ENCODE peak calls at places on chromosomes 3 and 15, in nine cellular contexts. One of them, this sample, is unnamed.

GRCh38 chr3:128815318-128816064 is 63.9 kb upstream of the ACAD9 start:
- DNase-seq in AG04450: no peak
- DNase-seq in heart right ventricle: no peak
- DNase-seq in colonic mucosa: no peak
- DNase-seq in stimulated activated CD8-positive, alpha-beta memory T cell treated with anti-CD3 and anti-CD28 coated beads, Interleukin-15, amount 100 ng/mL, for 24 hours: no peak
- DNase-seq in stimulated activated CD4-positive, alpha-beta T cell treated with anti-CD3 and anti-CD28 coated beads, Interleukin-1b, Interleukin-23, amount 100 ng/mL, for 48 hours: no peak
- DNase-seq in cardiac muscle cell: no peak
- DNase-seq in ACHN: no peak
- DNase-seq in HT1080: no peak
- DNase-seq in this sample: no peak

GRCh38 chr3:131619821-131620220 is 117.0 kb upstream of the MRPL3 start:
- DNase-seq in ACHN: no peak
- DNase-seq in stimulated activated CD4-positive, alpha-beta T cell treated with anti-CD3 and anti-CD28 coated beads, Interleukin-1b, Interleukin-23, amount 100 ng/mL, for 48 hours: no peak
- DNase-seq in AG04450: no peak
- DNase-seq in colonic mucosa: no peak
- DNase-seq in cardiac muscle cell: no peak
- DNase-seq in heart right ventricle: no peak
- DNase-seq in stimulated activated CD8-positive, alpha-beta memory T cell treated with anti-CD3 and anti-CD28 coated beads, Interleukin-15, amount 100 ng/mL, for 24 hours: no peak
- DNase-seq in HT1080: no peak
- DNase-seq in this sample: no peak

GRCh38 chr3:11154036-11154952 is at the start of gene HRH1:
- DNase-seq in stimulated activated CD8-positive, alpha-beta memory T cell treated with anti-CD3 and anti-CD28 coated beads, Interleukin-15, amount 100 ng/mL, for 24 hours: no peak
- DNase-seq in heart right ventricle: peak
- DNase-seq in ACHN: peak
- DNase-seq in HT1080: no peak
- DNase-seq in colonic mucosa: peak
- DNase-seq in stimulated activated CD4-positive, alpha-beta T cell treated with anti-CD3 and anti-CD28 coated beads, Interleukin-1b, Interleukin-23, amount 100 ng/mL, for 48 hours: no peak
- DNase-seq in AG04450: no peak
- DNase-seq in cardiac muscle cell: peak
- DNase-seq in this sample: peak

GRCh38 chr3:136885357-136886213 is 23.6 kb downstream of the NCK1 start:
- DNase-seq in stimulated activated CD8-positive, alpha-beta memory T cell treated with anti-CD3 and anti-CD28 coated beads, Interleukin-15, amount 100 ng/mL, for 24 hours: no peak
- DNase-seq in heart right ventricle: no peak
- DNase-seq in ACHN: no peak
- DNase-seq in stimulated activated CD4-positive, alpha-beta T cell treated with anti-CD3 and anti-CD28 coated beads, Interleukin-1b, Interleukin-23, amount 100 ng/mL, for 48 hours: no peak
- DNase-seq in colonic mucosa: no peak
- DNase-seq in HT1080: no peak
- DNase-seq in cardiac muscle cell: no peak
- DNase-seq in AG04450: no peak
- DNase-seq in this sample: no peak

GRCh38 chr3:123054422-123054821 is 12.4 kb upstream of the PDIA5 start:
- DNase-seq in cardiac muscle cell: no peak
- DNase-seq in heart right ventricle: no peak
- DNase-seq in HT1080: no peak
- DNase-seq in AG04450: no peak
- DNase-seq in stimulated activated CD4-positive, alpha-beta T cell treated with anti-CD3 and anti-CD28 coated beads, Interleukin-1b, Interleukin-23, amount 100 ng/mL, for 48 hours: no peak
- DNase-seq in ACHN: no peak
- DNase-seq in stimulated activated CD8-positive, alpha-beta memory T cell treated with anti-CD3 and anti-CD28 coated beads, Interleukin-15, amount 100 ng/mL, for 24 hours: no peak
- DNase-seq in colonic mucosa: no peak
- DNase-seq in this sample: no peak

GRCh38 chr3:59731909-59732308 is 682.1 kb upstream of the CFAP20DC start:
- DNase-seq in heart right ventricle: no peak
- DNase-seq in ACHN: no peak
- DNase-seq in colonic mucosa: no peak
- DNase-seq in stimulated activated CD4-positive, alpha-beta T cell treated with anti-CD3 and anti-CD28 coated beads, Interleukin-1b, Interleukin-23, amount 100 ng/mL, for 48 hours: no peak
- DNase-seq in stimulated activated CD8-positive, alpha-beta memory T cell treated with anti-CD3 and anti-CD28 coated beads, Interleukin-15, amount 100 ng/mL, for 24 hours: no peak
- DNase-seq in HT1080: no peak
- DNase-seq in AG04450: no peak
- DNase-seq in cardiac muscle cell: no peak
- DNase-seq in this sample: no peak

GRCh38 chr15:50562735-50563640 is 16.5 kb upstream of the USP50 start:
- DNase-seq in cardiac muscle cell: peak
- DNase-seq in colonic mucosa: no peak
- DNase-seq in AG04450: no peak
- DNase-seq in ACHN: no peak
- DNase-seq in HT1080: no peak
- DNase-seq in heart right ventricle: no peak
- DNase-seq in stimulated activated CD8-positive, alpha-beta memory T cell treated with anti-CD3 and anti-CD28 coated beads, Interleukin-15, amount 100 ng/mL, for 24 hours: no peak
- DNase-seq in stimulated activated CD4-positive, alpha-beta T cell treated with anti-CD3 and anti-CD28 coated beads, Interleukin-1b, Interleukin-23, amount 100 ng/mL, for 48 hours: peak
- DNase-seq in this sample: no peak

GRCh38 chr3:51873876-51874275 is 1.5 kb downstream of the IQCF5 start:
- DNase-seq in stimulated activated CD8-positive, alpha-beta memory T cell treated with anti-CD3 and anti-CD28 coated beads, Interleukin-15, amount 100 ng/mL, for 24 hours: no peak
- DNase-seq in cardiac muscle cell: no peak
- DNase-seq in heart right ventricle: no peak
- DNase-seq in colonic mucosa: no peak
- DNase-seq in AG04450: no peak
- DNase-seq in stimulated activated CD4-positive, alpha-beta T cell treated with anti-CD3 and anti-CD28 coated beads, Interleukin-1b, Interleukin-23, amount 100 ng/mL, for 48 hours: no peak
- DNase-seq in HT1080: no peak
- DNase-seq in ACHN: no peak
- DNase-seq in this sample: no peak

GRCh38 chr15:84608707-84609284 is 8.0 kb downstream of the ZSCAN2 start:
- DNase-seq in stimulated activated CD4-positive, alpha-beta T cell treated with anti-CD3 and anti-CD28 coated beads, Interleukin-1b, Interleukin-23, amount 100 ng/mL, for 48 hours: no peak
- DNase-seq in cardiac muscle cell: no peak
- DNase-seq in stimulated activated CD8-positive, alpha-beta memory T cell treated with anti-CD3 and anti-CD28 coated beads, Interleukin-15, amount 100 ng/mL, for 24 hours: no peak
- DNase-seq in ACHN: no peak
- DNase-seq in AG04450: no peak
- DNase-seq in HT1080: no peak
- DNase-seq in heart right ventricle: no peak
- DNase-seq in colonic mucosa: no peak
- DNase-seq in this sample: no peak

GRCh38 chr3:1693145-1693544 is 405.5 kb upstream of the CNTN4 start:
- DNase-seq in AG04450: no peak
- DNase-seq in stimulated activated CD4-positive, alpha-beta T cell treated with anti-CD3 and anti-CD28 coated beads, Interleukin-1b, Interleukin-23, amount 100 ng/mL, for 48 hours: no peak
- DNase-seq in cardiac muscle cell: no peak
- DNase-seq in ACHN: peak
- DNase-seq in stimulated activated CD8-positive, alpha-beta memory T cell treated with anti-CD3 and anti-CD28 coated beads, Interleukin-15, amount 100 ng/mL, for 24 hours: no peak
- DNase-seq in heart right ventricle: no peak
- DNase-seq in colonic mucosa: no peak
- DNase-seq in HT1080: no peak
- DNase-seq in this sample: no peak

GRCh38 chr3:46924921-46925584 is 47.5 kb downstream of the PTH1R start:
- DNase-seq in ACHN: no peak
- DNase-seq in stimulated activated CD4-positive, alpha-beta T cell treated with anti-CD3 and anti-CD28 coated beads, Interleukin-1b, Interleukin-23, amount 100 ng/mL, for 48 hours: no peak
- DNase-seq in colonic mucosa: no peak
- DNase-seq in cardiac muscle cell: no peak
- DNase-seq in HT1080: no peak
- DNase-seq in AG04450: no peak
- DNase-seq in heart right ventricle: no peak
- DNase-seq in stimulated activated CD8-positive, alpha-beta memory T cell treated with anti-CD3 and anti-CD28 coated beads, Interleukin-15, amount 100 ng/mL, for 24 hours: no peak
- DNase-seq in this sample: no peak

GRCh38 chr3:134917631-134918030 is 122.6 kb downstream of the EPHB1 start:
- DNase-seq in HT1080: peak
- DNase-seq in cardiac muscle cell: no peak
- DNase-seq in heart right ventricle: no peak
- DNase-seq in stimulated activated CD8-positive, alpha-beta memory T cell treated with anti-CD3 and anti-CD28 coated beads, Interleukin-15, amount 100 ng/mL, for 24 hours: no peak
- DNase-seq in AG04450: no peak
- DNase-seq in colonic mucosa: no peak
- DNase-seq in stimulated activated CD4-positive, alpha-beta T cell treated with anti-CD3 and anti-CD28 coated beads, Interleukin-1b, Interleukin-23, amount 100 ng/mL, for 48 hours: no peak
- DNase-seq in ACHN: no peak
- DNase-seq in this sample: no peak